ENCODE peak calls at places on chromosome 20, in six cellular contexts. T, Y, F, E, K and U are unnamed samples.

GRCh38 chr20:63351811-63352591 is 9.1 kb downstream of the CHRNA4 start:
- DNase-seq in T (no peak), K (no peak), E (no peak), F (no peak), Y (peak), U (peak)

GRCh38 chr20:57871237-57871632 is 161.4 kb upstream of the PMEPA1 start:
- DNase-seq in T (no peak), K (no peak), Y (peak), E (no peak), F (no peak), U (no peak)

GRCh38 chr20:38198238-38198861 is 33.3 kb upstream of the TGM2 start:
- DNase-seq in Y (no peak), E (peak), K (peak), T (peak), F (no peak), U (no peak)

GRCh38 chr20:52305843-52306242 is 114.3 kb upstream of the ZFP64 start:
- DNase-seq in F (no peak), K (no peak), Y (no peak), T (no peak), E (no peak), U (no peak)

GRCh38 chr20:49668181-49668877 is 45.3 kb downstream of the B4GALT5 start:
- DNase-seq in K (no peak), E (no peak), Y (no peak), T (no peak), F (no peak), U (no peak)

GRCh38 chr20:37741055-37741454 is 47.2 kb downstream of the CTNNBL1 start:
- DNase-seq in F (no peak), K (no peak), Y (no peak), E (peak), T (peak), U (no peak)

GRCh38 chr20:37729909-37730308 is 36.1 kb downstream of the CTNNBL1 start:
- DNase-seq in T (peak), K (no peak), Y (no peak), F (no peak), E (peak), U (no peak)

GRCh38 chr20:57457243-57457761 is 66.1 kb downstream of the RBM38 start:
- DNase-seq in K (no peak), E (no peak), Y (no peak), F (no peak), T (no peak), U (no peak)

GRCh38 chr20:9035129-9035528 is 33.8 kb upstream of the PLCB4 start:
- DNase-seq in Y (no peak), F (no peak), E (peak), K (peak), T (peak), U (peak)

GRCh38 chr20:62196286-62196685 is 13.5 kb downstream of the MTG2 start:
- DNase-seq in T (no peak), F (no peak), Y (no peak), K (no peak), E (no peak), U (no peak)

GRCh38 chr20:3021777-3022176 is 21.6 kb upstream of the GNRH2 start:
- DNase-seq in E (no peak), T (no peak), K (no peak), F (no peak), Y (no peak), U (no peak)

GRCh38 chr20:45465492-45466266 is 3.9 kb upstream of the WFDC2 start:
- DNase-seq in K (no peak), Y (no peak), T (no peak), E (no peak), F (no peak), U (no peak)

GRCh38 chr20:34907616-34908469 is 31.4 kb downstream of the ACSS2 start:
- DNase-seq in Y (no peak), E (peak), K (no peak), T (peak), F (no peak), U (no peak)

GRCh38 chr20:59604770-59605665 is 678 bp downstream of the PHACTR3 start:
- DNase-seq in K (no peak), Y (peak), E (no peak), T (no peak), F (peak), U (peak)

GRCh38 chr20:13101276-13101675 is 92.5 kb downstream of the SPTLC3 start:
- DNase-seq in K (peak), E (peak), F (no peak), Y (no peak), T (no peak), U (no peak)

GRCh38 chr20:57772349-57772964 is 62.6 kb upstream of the PMEPA1 start:
- DNase-seq in Y (no peak), K (peak), E (no peak), F (no peak), T (peak), U (peak)

GRCh38 chr20:44104807-44105517 is 82.0 kb downstream of the JPH2 start:
- DNase-seq in K (no peak), F (no peak), E (peak), T (peak), Y (no peak), U (no peak)

GRCh38 chr20:61702246-61702645 is 363.4 kb downstream of the TAF4 start:
- DNase-seq in E (no peak), K (no peak), Y (no peak), F (no peak), T (no peak), U (no peak)

GRCh38 chr20:4041748-4042411 is 26.5 kb upstream of the RNF24 start:
- DNase-seq in K (peak), F (no peak), Y (peak), T (peak), E (peak), U (peak)

GRCh38 chr20:1820137-1821074 is 74.8 kb upstream of the SIRPA start:
- DNase-seq in K (no peak), F (no peak), T (peak), E (peak), Y (no peak), U (no peak)

GRCh38 chr20:39070484-39071231 is 108.5 kb downstream of the DHX35 start:
- DNase-seq in Y (no peak), E (no peak), K (no peak), T (peak), F (no peak), U (no peak)

GRCh38 chr20:45299786-45300185 is 6.9 kb upstream of the RBPJL start:
- DNase-seq in K (no peak), E (no peak), F (no peak), Y (no peak), T (no peak), U (no peak)

GRCh38 chr20:44187054-44187762 is at the start of gene JPH2:
- DNase-seq in Y (peak), T (peak), E (peak), F (no peak), K (peak), U (peak)

GRCh38 chr20:52193886-52194545 is 2.4 kb upstream of the ZFP64 start:
- DNase-seq in T (no peak), F (no peak), K (no peak), E (no peak), Y (no peak), U (no peak)

GRCh38 chr20:34549291-34549928 is 9.1 kb upstream of the MAP1LC3A start:
- DNase-seq in Y (peak), E (peak), T (peak), K (peak), F (no peak), U (peak)

GRCh38 chr20:53708129-53708968 is 114.7 kb upstream of the ZNF217 start:
- DNase-seq in F (no peak), E (peak), T (peak), Y (no peak), K (no peak), U (no peak)

GRCh38 chr20:33852971-33853813 is 42.0 kb downstream of the CHMP4B start:
- DNase-seq in Y (no peak), T (no peak), E (no peak), K (no peak), F (no peak), U (no peak)

GRCh38 chr20:50297498-50298348 is 107.1 kb downstream of the CEBPB start:
- DNase-seq in F (no peak), E (no peak), T (no peak), Y (no peak), K (no peak), U (no peak)

GRCh38 chr20:37564388-37565133 is 36.9 kb upstream of the BLCAP start:
- DNase-seq in T (no peak), K (peak), F (peak), E (peak), Y (peak), U (peak)

GRCh38 chr20:5221078-5221430 is 94.2 kb downstream of the CDS2 start:
- DNase-seq in T (no peak), E (no peak), Y (no peak), K (peak), F (no peak), U (no peak)

GRCh38 chr20:58209652-58210397 is 18.6 kb downstream of the ANKRD60 start:
- DNase-seq in F (peak), K (peak), T (peak), E (peak), Y (peak), U (peak)

GRCh38 chr20:23135449-23136447 is 49.6 kb upstream of the CD93 start:
- DNase-seq in Y (no peak), F (no peak), K (no peak), T (no peak), E (no peak), U (no peak)

GRCh38 chr20:35598899-35599775 is 16.5 kb upstream of the SPAG4 start:
- DNase-seq in Y (no peak), E (no peak), F (no peak), T (no peak), K (no peak), U (no peak)

GRCh38 chr20:17896247-17896723 is 72.3 kb downstream of the SNX5 start:
- DNase-seq in Y (no peak), K (no peak), T (no peak), F (no peak), E (peak), U (no peak)

GRCh38 chr20:17893480-17893879 is 75.1 kb downstream of the SNX5 start:
- DNase-seq in K (no peak), F (no peak), Y (no peak), T (no peak), E (no peak), U (no peak)

GRCh38 chr20:17897566-17898307 is 70.9 kb downstream of the SNX5 start:
- DNase-seq in F (no peak), E (no peak), K (no peak), T (no peak), Y (no peak), U (no peak)

GRCh38 chr20:17896771-17897369 is 71.7 kb downstream of the SNX5 start:
- DNase-seq in F (no peak), T (no peak), K (no peak), Y (no peak), E (peak), U (no peak)

GRCh38 chr20:17895641-17896246 is 72.8 kb downstream of the SNX5 start:
- DNase-seq in F (no peak), E (peak), Y (peak), T (peak), K (peak), U (no peak)
- H3K9ac ChIP-seq in F (no peak), E (peak), Y (no peak), T (peak), K (no peak), U (peak)

DNA sequence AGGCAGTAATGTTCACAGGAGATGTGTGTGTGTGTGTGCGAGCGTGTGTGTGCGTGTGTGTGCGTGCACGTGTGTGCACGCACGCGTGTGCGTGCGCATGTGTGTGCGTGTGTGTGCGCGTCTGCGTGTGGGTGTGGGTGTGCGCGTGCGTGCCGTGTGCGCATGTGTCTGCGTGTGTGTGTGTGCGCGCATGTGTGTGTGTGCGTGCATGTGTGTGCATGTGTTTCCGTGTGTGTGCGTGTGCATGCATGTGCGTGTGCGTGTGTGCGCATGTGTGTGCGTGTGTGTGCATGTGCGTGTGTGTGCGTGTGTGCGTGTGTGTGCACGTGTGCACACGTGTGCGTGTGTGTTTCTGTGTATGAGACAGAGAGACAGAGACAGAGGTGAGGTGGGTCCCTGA is 136.0 kb upstream of the CST7 start:
- DNase-seq in E (no peak), Y (no peak), K (no peak), F (no peak), T (no peak), U (no peak)
- H4K8ac ChIP-seq in E (no peak), Y (no peak), K (no peak), F (peak), T (no peak), U (no peak)

GRCh38 chr20:536426-537012 is 7.1 kb downstream of the CSNK2A1 start:
- DNase-seq in K (no peak), T (no peak), Y (no peak), E (no peak), F (no peak), U (no peak)

GRCh38 chr20:537983-538382 is 5.6 kb downstream of the CSNK2A1 start:
- DNase-seq in E (no peak), K (no peak), T (no peak), Y (peak), F (no peak), U (no peak)

GRCh38 chr20:539848-540247 is 3.7 kb downstream of the CSNK2A1 start:
- DNase-seq in T (peak), F (no peak), K (peak), Y (no peak), E (peak), U (peak)

GRCh38 chr20:540391-541201 is 3.0 kb downstream of the CSNK2A1 start:
- DNase-seq in E (no peak), F (no peak), K (no peak), T (no peak), Y (no peak), U (peak)

DNA sequence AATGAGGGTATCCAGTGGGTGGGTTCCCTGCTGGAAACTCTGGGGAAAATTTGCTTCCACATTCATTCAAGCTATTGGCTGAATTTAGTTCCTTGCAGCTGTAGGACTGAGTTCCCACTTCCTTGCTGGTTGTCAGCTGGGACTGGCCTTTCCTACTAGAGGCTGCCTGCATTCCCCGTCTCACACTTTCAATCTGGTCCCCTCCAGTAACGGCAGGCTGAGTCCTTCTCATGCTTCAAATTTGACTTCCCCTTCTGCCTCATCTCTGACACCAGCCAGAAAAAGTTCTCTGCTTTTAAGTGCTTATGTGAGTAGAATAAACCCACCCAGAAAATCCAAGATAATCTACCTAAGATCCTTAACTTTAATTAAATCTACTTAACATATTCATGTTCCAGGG is 4.4 kb downstream of the CSNK2A1 start:
- DNase-seq in F (no peak), Y (no peak), E (no peak), T (no peak), K (no peak), U (peak)
- H3K4me3 ChIP-seq in F (no peak), Y (no peak), E (peak), T (no peak), K (peak), U (no peak)

GRCh38 chr20:11368537-11368936 is 549.2 kb upstream of the BTBD3 start:
- DNase-seq in Y (no peak), K (no peak), E (no peak), F (no peak), T (no peak), U (no peak)
- H3K9ac ChIP-seq in Y (no peak), K (no peak), E (no peak), F (peak), T (no peak), U (no peak)

DNA sequence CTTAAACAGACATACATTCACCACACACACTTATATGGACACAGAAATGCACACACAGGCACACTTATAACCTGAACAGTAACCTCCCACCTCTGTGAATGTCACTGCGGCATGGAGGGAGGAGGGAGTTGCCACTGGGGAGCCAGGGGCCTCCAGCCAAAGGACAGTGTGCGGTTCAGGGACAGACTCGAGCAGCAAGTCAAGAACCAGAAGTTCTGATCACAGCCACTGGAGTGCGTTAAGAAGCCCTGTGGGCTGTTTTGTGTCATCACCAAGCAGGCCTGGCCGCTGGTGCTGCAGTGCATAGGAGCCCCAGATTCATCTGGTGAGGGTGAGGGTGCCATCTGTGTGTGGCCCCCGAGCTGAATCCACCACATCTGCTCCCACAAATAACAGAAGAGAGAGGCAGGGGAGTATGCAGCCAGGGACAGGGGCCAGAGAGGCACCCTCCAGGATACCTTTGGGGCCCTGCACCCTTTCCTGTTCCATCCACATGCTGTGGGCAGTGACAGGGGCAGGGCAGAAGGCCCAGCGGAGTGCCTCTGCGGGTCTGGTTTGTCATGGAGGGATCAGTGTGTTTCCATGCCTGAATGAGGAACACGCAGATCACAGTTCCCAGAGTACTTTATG is 20.3 kb downstream of the SYNDIG1 start:
- DNase-seq in F (no peak), E (no peak), T (no peak), Y (no peak), K (no peak), U (no peak)
- H4K8ac ChIP-seq in F (no peak), E (no peak), T (no peak), Y (no peak), K (no peak), U (no peak)